ENCODE peak calls at places on chromosomes 3 and 15, in five cellular contexts. Z is left ventricle myocardium inferior, O is lower lobe of right lung, R is brain microvascular endothelial cell, H is SK-N-SH. C is an unnamed sample.

GRCh38 chr3:108182339-108182738 is 39.9 kb downstream of the IFT57 start:
- DNase-seq in Z (no peak), O (no peak), R (no peak), H (no peak), C (no peak)

GRCh38 chr15:78130012-78130353 is 1.3 kb downstream of the CIB2 start:
- DNase-seq in Z (no peak), O (no peak), R (no peak), H (no peak), C (no peak)

GRCh38 chr3:152403632-152404066 is 134.9 kb downstream of the MBNL1 start:
- DNase-seq in Z (peak; percentile 78), O (peak; percentile 63), R (no peak), H (no peak), C (no peak)

GRCh38 chr3:27368831-27369607 is at the start of gene NEK10:
- DNase-seq in Z (peak; percentile 85), O (peak; percentile 94), R (peak; percentile 87), H (peak; percentile 94), C (peak; percentile 88)

GRCh38 chr3:48268381-48268935 is 27.6 kb downstream of the ZNF589 start:
- DNase-seq in Z (no peak), O (peak; percentile 45), R (no peak), H (no peak), C (no peak)

GRCh38 chr3:151037746-151038145 is 47.7 kb upstream of the MED12L start:
- DNase-seq in Z (peak; percentile 18), O (no peak), R (peak; percentile 97), H (no peak), C (no peak)

GRCh38 chr15:48630245-48630644 is 15.3 kb downstream of the FBN1 start:
- DNase-seq in Z (no peak), O (no peak), R (no peak), H (no peak), C (no peak)

GRCh38 chr15:31337352-31338031 is 10.9 kb downstream of the KLF13 start:
- DNase-seq in Z (no peak), O (no peak), R (no peak), H (no peak), C (no peak)

GRCh38 chr3:194476784-194477183 is 10.0 kb downstream of the ATP13A3 start:
- DNase-seq in Z (peak; percentile 46), O (no peak), R (no peak), H (no peak), C (no peak)

GRCh38 chr15:47750030-47750739 is 32.9 kb downstream of the SEMA6D start:
- DNase-seq in Z (no peak), O (no peak), R (peak; percentile 83), H (no peak), C (no peak)

GRCh38 chr3:153079386-153079785 is 82.6 kb upstream of the RAP2B start:
- DNase-seq in Z (no peak), O (no peak), R (no peak), H (no peak), C (no peak)

GRCh38 chr3:195820186-195820585 is 8.5 kb upstream of the MUC4 start:
- DNase-seq in Z (no peak), O (no peak), R (no peak), H (no peak), C (no peak)

GRCh38 chr3:104629038-104629437 is 737.7 kb upstream of the ALCAM start:
- DNase-seq in Z (no peak), O (no peak), R (peak; percentile 37), H (no peak), C (no peak)

GRCh38 chr15:35141743-35142356 is 56.8 kb upstream of the NANOGP8 start:
- DNase-seq in Z (no peak), O (no peak), R (peak; percentile 17), H (no peak), C (no peak)

GRCh38 chr3:60594025-60594424 is 657.2 kb downstream of the FHIT start:
- DNase-seq in Z (peak; percentile 68), O (peak; percentile 77), R (peak; percentile 63), H (no peak), C (peak; percentile 37)

GRCh38 chr15:51094606-51095569 is at the start of gene TNFAIP8L3:
- DNase-seq in Z (peak; percentile 29), O (no peak), R (no peak), H (peak; percentile 84), C (no peak)

GRCh38 chr3:190621971-190622370 is 108.1 kb downstream of the IL1RAP start:
- DNase-seq in Z (no peak), O (no peak), R (no peak), H (no peak), C (no peak)

GRCh38 chr3:31011383-31011782 is 116.9 kb upstream of the GADL1 start:
- DNase-seq in Z (no peak), O (no peak), R (no peak), H (no peak), C (no peak)

GRCh38 chr3:123344941-123345594 is 103.8 kb downstream of the ADCY5 start:
- DNase-seq in Z (peak; percentile 11), O (no peak), R (no peak), H (no peak), C (no peak)

GRCh38 chr3:128735884-128736283 is 9.9 kb downstream of the RAB7A start:
- DNase-seq in Z (no peak), O (no peak), R (no peak), H (no peak), C (no peak)

GRCh38 chr3:122568755-122569154 is 4.6 kb downstream of the DTX3L start:
- DNase-seq in Z (no peak), O (no peak), R (no peak), H (no peak), C (no peak)

GRCh38 chr3:179882322-179882721 is 154.4 kb downstream of the PEX5L start:
- DNase-seq in Z (no peak), O (no peak), R (no peak), H (no peak), C (no peak)

GRCh38 chr3:179272385-179272784 is 21.5 kb upstream of the KCNMB3 start:
- DNase-seq in Z (no peak), O (no peak), R (no peak), H (peak; percentile 34), C (peak; percentile 10)

GRCh38 chr3:128845695-128846491 is 33.5 kb upstream of the ACAD9 start:
- DNase-seq in Z (peak; percentile 92), O (peak; percentile 92), R (peak; percentile 65), H (peak; percentile 94), C (peak; percentile 96)

GRCh38 chr3:52473031-52473430 is 17.6 kb downstream of the NISCH start:
- DNase-seq in Z (no peak), O (no peak), R (no peak), H (no peak), C (no peak)

GRCh38 chr3:123096701-123097100 is 29.9 kb downstream of the PDIA5 start:
- DNase-seq in Z (peak; percentile 74), O (no peak), R (no peak), H (peak; percentile 66), C (peak; percentile 78)

GRCh38 chr3:25239042-25239441 is 189.0 kb upstream of the RARB start:
- DNase-seq in Z (no peak), O (no peak), R (no peak), H (no peak), C (no peak)

GRCh38 chr3:67453628-67454027 is 200.8 kb downstream of the SUCLG2 start:
- DNase-seq in Z (no peak), O (no peak), R (no peak), H (no peak), C (no peak)

GRCh38 chr15:92811514-92811913 is 88.6 kb upstream of the CHD2 start:
- DNase-seq in Z (no peak), O (no peak), R (no peak), H (no peak), C (no peak)

GRCh38 chr3:186003610-186004009 is 65.8 kb upstream of the TRA2B start:
- DNase-seq in Z (no peak), O (no peak), R (no peak), H (no peak), C (no peak)

GRCh38 chr3:102400142-102400541 is 34.7 kb upstream of the ZPLD1 start:
- DNase-seq in Z (no peak), O (no peak), R (no peak), H (no peak), C (no peak)

GRCh38 chr15:62104846-62105245 is 38.1 kb downstream of the C2CD4A start:
- DNase-seq in Z (no peak), O (no peak), R (no peak), H (no peak), C (no peak)

GRCh38 chr15:99135194-99135593 is 30.3 kb downstream of the SYNM start:
- DNase-seq in Z (no peak), O (no peak), R (no peak), H (no peak), C (no peak)

GRCh38 chr15:57297163-57297593 is 79.1 kb upstream of the CGNL1 start:
- DNase-seq in Z (no peak), O (no peak), R (no peak), H (no peak), C (no peak)

GRCh38 chr3:12157026-12157425 is 1.7 kb downstream of the TIMP4 start:
- DNase-seq in Z (no peak), O (no peak), R (no peak), H (no peak), C (no peak)

GRCh38 chr15:71103102-71103676 is 12.1 kb upstream of the THSD4 start:
- DNase-seq in Z (peak; percentile 23), O (no peak), R (peak; percentile 61), H (no peak), C (peak; percentile 49)
- TF ChIP-seq CTCF in Z (peak; percentile 67), O (peak; percentile 54), R (peak; percentile 90), H (peak; percentile 52), C (peak; percentile 73)

DNA sequence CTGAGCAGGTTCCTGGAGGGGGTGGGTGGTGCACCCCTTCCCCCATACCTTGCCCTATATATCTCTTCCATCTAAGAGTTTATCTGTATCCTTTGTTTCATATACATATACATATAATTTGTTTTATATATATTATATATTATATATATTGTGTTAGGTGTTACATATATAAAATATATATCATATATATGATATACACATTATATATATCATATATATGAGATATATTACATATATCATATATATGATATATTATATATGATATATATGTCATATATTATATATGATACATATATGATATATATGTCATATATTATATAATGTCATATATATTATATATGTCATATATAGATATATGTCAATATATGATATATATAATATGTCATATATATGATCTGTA is 31.1 kb downstream of the EXD1 start:
- DNase-seq in Z (no peak), O (no peak), R (no peak), H (no peak), C (no peak)
- H3K36me3 ChIP-seq in Z (no peaks in the 10 kb centered on the region), O (no peaks in the 10 kb centered on the region), R (no peaks in the 10 kb centered on the region), H (no peaks in the 10 kb centered on the region), C (no peaks in the 10 kb centered on the region)

GRCh38 chr15:70494861-70495571 is 268.3 kb downstream of the UACA start:
- DNase-seq in Z (no peak), O (no peak), R (peak; percentile 95), H (peak; percentile 54), C (no peak)
- H3K4me3 ChIP-seq in Z (no peak overlapping the region), O (no peak overlapping the region), R (no peak overlapping the region), H (no peak overlapping the region), C (no peak overlapping the region)

GRCh38 chr3:35778201-35778600 is 138.9 kb downstream of the ARPP21 start:
- DNase-seq in Z (no peak), O (no peak), R (no peak), H (no peak), C (peak; percentile 2)
- TF ChIP-seq CTCF in Z (no peak), O (no peak), R (no peak), H (no peak), C (no peak)

DNA sequence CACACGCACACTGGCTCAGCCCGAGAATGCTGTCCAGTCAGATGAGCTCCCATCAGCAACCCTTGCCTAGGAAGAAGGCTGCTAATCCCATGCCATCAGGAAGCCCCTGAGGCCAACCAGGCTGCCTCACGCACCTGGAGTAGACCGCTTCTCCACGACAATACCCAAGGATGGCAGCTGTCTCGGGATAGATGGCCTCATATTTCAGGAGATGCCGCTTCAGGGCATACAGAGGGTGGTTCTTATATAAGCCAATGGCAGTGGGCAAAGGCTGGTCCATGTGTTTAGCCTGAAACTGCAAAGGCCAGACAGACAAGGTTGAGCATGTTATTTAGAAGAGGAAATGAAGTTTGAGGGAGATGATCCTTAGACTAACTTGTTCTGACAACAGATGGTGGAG is 22.2 kb downstream of the XPC start:
- DNase-seq in Z (no peak), O (no peak), R (no peak), H (no peak), C (no peak)
- H3K36me3 ChIP-seq in Z (peaks cover 92% of the 10 kb centered on the region), O (peaks cover 91% of the 10 kb centered on the region), R (peaks cover 67% of the 10 kb centered on the region), H (peaks cover 91% of the 10 kb centered on the region), C (peaks cover 2% of the 10 kb centered on the region)